ENCODE peak calls at places on chromosomes 16 and 17, in eight cellular contexts. T is hepatocyte, P is fibroblast of lung, N is GM23248, J is PC-3, Z is mammary epithelial cell, E is K562, V is Karpas-422. S is an unnamed sample.

GRCh38 chr17:58703137-58703846 is 10.9 kb downstream of the RAD51C start:
- DNase-seq in P (peak; percentile 42), V (no peak), Z (peak; percentile 20), J (peak; percentile 74), N (peak; percentile 59), T (no peak), E (no peak), S (no peak)

GRCh38 chr16:14545346-14545884 is 84.6 kb downstream of the PARN start:
- DNase-seq in T (peak; percentile 33), J (no peak), E (no peak), Z (no peak), N (no peak), V (no peak), P (peak; percentile 41), S (no peak)

GRCh38 chr17:39973496-39973895 is 7.1 kb upstream of the PSMD3 start:
- DNase-seq in V (no peak), T (no peak), P (no peak), Z (peak; percentile 57), E (no peak), N (peak; percentile 75), J (no peak), S (no peak)

GRCh38 chr17:52120465-52120864 is 38.0 kb downstream of the CA10 start:
- DNase-seq in P (no peak), E (no peak), Z (no peak), V (no peak), N (no peak), T (no peak), J (no peak), S (no peak)

GRCh38 chr17:49294126-49294525 is 63.5 kb upstream of the PHOSPHO1 start:
- DNase-seq in P (no peak), T (no peak), E (peak; percentile 16), V (no peak), Z (no peak), J (no peak), N (no peak), S (no peak)

GRCh38 chr16:72844225-72844920 is 203.6 kb downstream of the ZFHX3 start:
- DNase-seq in N (no peak), V (no peak), E (no peak), Z (no peak), J (no peak), P (no peak), T (no peak), S (no peak)

GRCh38 chr16:86704516-86704915 is 126.2 kb downstream of the FOXL1 start:
- DNase-seq in P (no peak), T (no peak), E (no peak), N (no peak), J (no peak), V (no peak), Z (no peak), S (no peak)

GRCh38 chr16:78065344-78065743 is 34.1 kb upstream of the WWOX start:
- DNase-seq in Z (no peak), T (no peak), N (no peak), P (no peak), E (no peak), V (no peak), J (no peak), S (no peak)

GRCh38 chr16:85144026-85144915 is 32.0 kb upstream of the CIBAR2 start:
- DNase-seq in V (peak; percentile 38), J (no peak), P (no peak), Z (no peak), T (no peak), N (no peak), E (no peak), S (peak; percentile 39)

GRCh38 chr17:82489117-82489516 is 30.4 kb upstream of the FOXK2 start:
- DNase-seq in V (no peak), N (peak; percentile 91), Z (no peak), E (no peak), P (peak; percentile 65), T (no peak), J (no peak), S (no peak)

DNA sequence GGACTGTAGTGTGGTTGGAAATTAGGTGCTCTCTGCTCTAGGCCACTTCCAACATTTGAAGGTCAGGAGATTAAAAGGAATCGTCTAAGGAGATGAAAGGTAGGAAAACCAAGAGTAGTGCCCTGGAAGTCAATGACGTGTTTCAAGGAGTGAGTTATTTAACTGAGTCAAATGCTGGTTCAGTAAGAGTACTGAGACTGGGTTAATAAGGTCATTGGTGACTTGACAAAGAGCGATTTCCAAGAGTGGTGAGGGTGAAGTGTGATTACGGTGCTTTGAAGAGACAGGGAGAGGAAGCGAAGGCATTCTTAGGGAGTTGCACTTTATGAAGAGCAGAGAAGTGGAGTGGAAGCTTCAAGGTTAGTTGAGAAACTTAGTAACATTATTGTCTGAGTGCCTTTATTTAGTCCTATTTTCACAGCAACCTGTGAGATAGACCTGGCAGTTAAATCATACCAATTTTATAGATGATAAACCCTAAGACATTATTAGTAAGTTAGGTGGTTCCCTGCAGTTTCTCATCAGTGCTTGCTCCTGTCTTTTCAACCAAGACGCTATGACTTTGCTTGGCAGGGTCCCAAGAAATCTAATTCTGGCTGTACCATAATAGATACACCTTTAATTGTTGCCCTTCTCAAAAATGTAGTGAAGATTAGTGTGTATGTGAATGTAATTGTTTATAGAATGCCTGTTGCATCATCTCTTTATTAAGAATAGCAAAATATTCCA is 5.9 kb downstream of the ZNF207 start:
- DNase-seq in P (no peak), E (no peak), Z (no peak), T (no peak), J (no peak), N (peak; percentile 23), V (no peak), S (no peak)
- H3K4me1 ChIP-seq in P (peaks cover 4% of the 10 kb centered on the region), E (peaks cover 18% of the 10 kb centered on the region), Z (peaks cover 38% of the 10 kb centered on the region), T (peaks cover 25% of the 10 kb centered on the region), J (peaks cover 12% of the 10 kb centered on the region), N (peaks cover 30% of the 10 kb centered on the region), V (peaks cover 16% of the 10 kb centered on the region), S (peaks cover 42% of the 10 kb centered on the region)

GRCh38 chr17:17896746-17897145 is 60.0 kb upstream of the SREBF1 start:
- DNase-seq in N (no peak), V (no peak), J (no peak), P (no peak), T (no peak), E (no peak), Z (no peak), S (no peak)

GRCh38 chr17:17900615-17901520 is 64.1 kb upstream of the SREBF1 start:
- DNase-seq in Z (peak; percentile 77), V (no peak), P (peak; percentile 99), E (no peak), N (peak; percentile 94), T (peak; percentile 66), J (peak; percentile 97), S (peak; percentile 85)

GRCh38 chr17:17898673-17899072 is 61.9 kb upstream of the SREBF1 start:
- DNase-seq in P (no peak), J (no peak), Z (no peak), N (no peak), V (no peak), T (no peak), E (no peak), S (no peak)

GRCh38 chr17:17899486-17899885 is 62.7 kb upstream of the SREBF1 start:
- DNase-seq in P (no peak), E (no peak), V (no peak), Z (no peak), T (no peak), J (no peak), N (no peak), S (no peak)

GRCh38 chr17:17897442-17897841 is 60.7 kb upstream of the SREBF1 start:
- DNase-seq in P (no peak), T (no peak), J (no peak), N (no peak), E (no peak), V (no peak), Z (no peak), S (no peak)
- H2AFZ ChIP-seq in P (no peak overlapping the region), T (no peak overlapping the region), J (no peak overlapping the region), N (no peak overlapping the region), E (no peak overlapping the region), V (no peak overlapping the region), Z (no peak overlapping the region), S (no peak overlapping the region)

GRCh38 chr17:55722742-55723487 is at the start of gene TMEM100:
- DNase-seq in J (no peak), T (peak; percentile 79), Z (no peak), P (peak; percentile 82), E (peak; percentile 18), N (peak; percentile 90), V (no peak), S (no peak)

GRCh38 chr17:55722016-55722706 is 503 bp downstream of the TMEM100 start:
- DNase-seq in Z (no peak), V (no peak), N (peak; percentile 57), E (no peak), T (no peak), P (no peak), J (no peak), S (no peak)

GRCh38 chr17:55720917-55721836 is 1.5 kb downstream of the TMEM100 start:
- DNase-seq in N (no peak), P (no peak), E (no peak), Z (no peak), V (no peak), T (no peak), J (no peak), S (no peak)

GRCh38 chr17:55726440-55726839 is 3.8 kb upstream of the TMEM100 start:
- DNase-seq in N (peak; percentile 92), J (peak; percentile 70), P (peak; percentile 98), Z (peak; percentile 68), T (peak; percentile 68), V (no peak), E (no peak), S (no peak)

DNA sequence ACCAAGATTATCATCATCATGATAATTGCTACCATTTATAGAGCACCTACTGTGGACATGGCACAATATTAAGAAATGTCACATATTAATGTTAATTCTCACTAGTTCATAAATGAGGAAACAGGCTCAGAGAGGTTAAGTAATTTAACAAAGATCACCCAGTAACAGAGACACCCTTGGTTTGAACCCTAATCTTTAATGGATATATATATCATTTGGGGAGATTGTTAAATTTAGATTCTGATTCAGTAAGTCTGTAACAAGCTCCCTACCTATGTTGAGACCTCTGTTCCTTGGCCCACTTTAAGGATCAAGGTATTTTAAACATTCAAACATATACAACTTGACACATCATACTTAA is 804 bp upstream of the TMEM100 start:
- DNase-seq in Z (no peak), T (no peak), J (no peak), N (no peak), P (no peak), E (no peak), V (no peak), S (no peak)
- H3K4me1 ChIP-seq in Z (peaks cover 27% of the 10 kb centered on the region), T (peaks cover 5% of the 10 kb centered on the region), J (peaks cover 6% of the 10 kb centered on the region), N (peaks cover 36% of the 10 kb centered on the region), P (peaks cover 23% of the 10 kb centered on the region), E (peaks cover 3% of the 10 kb centered on the region), V (peaks cover 44% of the 10 kb centered on the region), S (no peaks in the 10 kb centered on the region)

GRCh38 chr17:19386276-19386863 is 620 bp downstream of the MFAP4 start:
- DNase-seq in E (no peak), J (peak; percentile 81), N (peak; percentile 98), V (no peak), P (peak; percentile 92), Z (peak; percentile 84), T (peak; percentile 83), S (no peak)

GRCh38 chr17:19387921-19388521 is 1.0 kb upstream of the MFAP4 start:
- DNase-seq in J (peak; percentile 39), V (no peak), N (peak; percentile 95), E (no peak), T (peak; percentile 83), P (peak; percentile 91), Z (no peak), S (peak; percentile 79)

GRCh38 chr17:19388791-19389190 is 1.8 kb upstream of the MFAP4 start:
- DNase-seq in N (no peak), P (no peak), J (no peak), T (no peak), V (no peak), Z (no peak), E (no peak), S (no peak)

GRCh38 chr17:19389386-19389785 is 2.4 kb upstream of the MFAP4 start:
- DNase-seq in Z (no peak), T (no peak), N (peak; percentile 11), V (no peak), E (no peak), J (no peak), P (no peak), S (no peak)

GRCh38 chr17:19386974-19387920 is at the start of gene MFAP4:
- DNase-seq in V (no peak), P (peak; percentile 97), J (no peak), Z (no peak), T (peak; percentile 90), E (no peak), N (peak; percentile 93), S (no peak)
- H2AFZ ChIP-seq in V (no peak within 1 kb of the TSS), P (no peak within 1 kb of the TSS), J (no peak within 1 kb of the TSS), Z (no peak within 1 kb of the TSS), T (no peak within 1 kb of the TSS), E (no peak within 1 kb of the TSS), N (peak within 1 kb of the TSS; percentile 45), S (no peak within 1 kb of the TSS)